ENCODE peak calls at places on chromosomes 13 and 19, in ten cellular contexts. U is anterior cingulate cortex; L is NCI-H1048; C is neuronal stem cell; S is KBM-7; W is NCI-H1092 treated with DMSO at 0.1 percent for 48 hours; T is mammary epithelial cell; Q is fibroblast of mammary gland; F is NCI-H2107; M is stimulated activated CD8-positive, alpha-beta memory T cell treated with anti-CD3 and anti-CD28 coated beads, Interleukin-12 subunit alpha, Interleukin-12 subunit beta, amount 100 ng/mL, for 4 hours. A is an unnamed sample.

GRCh38 chr13:43661321-43661720 is 125.5 kb downstream of the ENOX1 start:
- DNase-seq in L (no peak), W (no peak), T (peak), M (no peak), F (no peak), U (no peak), S (no peak), C (no peak), Q (no peak), A (no peak)

GRCh38 chr13:111312944-111313590 is 7.4 kb upstream of the TEX29 start:
- DNase-seq in M (no peak), S (no peak), C (no peak), L (no peak), U (no peak), Q (no peak), T (no peak), W (no peak), F (no peak), A (no peak)

GRCh38 chr13:79880820-79881219 is 399.9 kb downstream of the NDFIP2 start:
- DNase-seq in F (no peak), T (no peak), L (no peak), U (no peak), S (no peak), M (no peak), Q (no peak), W (no peak), C (no peak), A (no peak)

GRCh38 chr19:47225746-47226425 is 5.1 kb downstream of the BBC3 start:
- DNase-seq in W (peak), T (peak), F (peak), Q (peak), S (peak), U (peak), C (peak), M (peak), L (peak), A (peak)

GRCh38 chr19:45304141-45304926 is 18.3 kb downstream of the CKM start:
- DNase-seq in Q (no peak), S (no peak), C (no peak), W (no peak), T (no peak), F (no peak), M (no peak), U (no peak), L (no peak), A (no peak)

GRCh38 chr19:7928741-7929701 is 3.1 kb upstream of the CTXN1 start:
- DNase-seq in W (no peak), C (no peak), S (peak), T (peak), Q (peak), L (peak), U (no peak), F (no peak), M (peak), A (no peak)

GRCh38 chr13:36352350-36352749 is 6.2 kb upstream of the SPART start:
- DNase-seq in S (no peak), C (no peak), L (no peak), Q (peak), U (no peak), M (no peak), W (no peak), F (no peak), T (no peak), A (no peak)

GRCh38 chr13:36344173-36344572 is 2.0 kb downstream of the SPART start:
- DNase-seq in L (no peak), C (no peak), Q (peak), M (no peak), S (peak), T (peak), W (no peak), F (no peak), U (no peak), A (no peak)

GRCh38 chr13:29849731-29850212 is 645 bp downstream of the UBL3 start:
- DNase-seq in W (peak), L (no peak), S (peak), T (peak), F (peak), M (peak), C (no peak), U (peak), Q (peak), A (no peak)